ENCODE peak calls at places on chromosomes 11 and 22, in ten cellular contexts. T is activated T-cell treated with anti-CD3 and anti-CD28 coated beads for 1 hour; P is adipocyte; Q is T-cell; Z is NCI-H1092 treated with DMSO at 0.1 percent for 48 hours; L is DMS 273 treated with DMSO at 0.1 percent for 48 hours; H is AML-193; C is activated CD4-positive, CD25-positive, alpha-beta regulatory T cell; S is neural progenitor cell; F is activated naive CD8-positive, alpha-beta T cell treated with anti-CD3 and anti-CD28 coated beads for 36 hours. V is an unnamed sample.

GRCh38 chr11:19244621-19245020 is 3.9 kb upstream of the E2F8 start:
- DNase-seq in Q (no peak), L (no peak), Z (no peak), C (no peak), S (no peak), F (no peak), H (no peak), T (no peak), P (no peak), V (no peak)

GRCh38 chr11:129960216-129961214 is 42.1 kb downstream of the PRDM10 start:
- DNase-seq in P (peak; percentile 59), Q (no peak), Z (no peak), F (peak; percentile 23), C (no peak), L (no peak), T (no peak), H (no peak), S (no peak), V (no peak)

GRCh38 chr11:45253640-45254039 is 32.5 kb downstream of the SYT13 start:
- DNase-seq in Q (no peak), P (no peak), Z (no peak), T (no peak), F (no peak), S (no peak), C (no peak), H (no peak), L (no peak), V (no peak)

GRCh38 chr11:134995746-134996145 is 583.7 kb upstream of the B3GAT1 start:
- DNase-seq in L (no peak), P (no peak), H (no peak), Z (no peak), T (no peak), F (no peak), C (no peak), Q (no peak), S (peak; percentile 40), V (no peak)

GRCh38 chr11:40166892-40167291 is 1292.6 kb downstream of the LRRC4C start:
- DNase-seq in P (no peak), S (no peak), C (no peak), T (no peak), Z (no peak), Q (no peak), F (no peak), L (no peak), H (no peak), V (no peak)

GRCh38 chr22:38163844-38164577 is 17.6 kb downstream of the PLA2G6 start:
- DNase-seq in P (no peak), L (no peak), F (no peak), T (no peak), Q (no peak), H (no peak), C (no peak), S (no peak), Z (no peak), V (no peak)

GRCh38 chr11:125351045-125351867 is 144.8 kb downstream of the FEZ1 start:
- DNase-seq in Q (no peak), F (no peak), H (no peak), C (no peak), S (no peak), T (no peak), P (no peak), Z (no peak), L (no peak), V (no peak)

GRCh38 chr11:68962527-68963250 is 18.1 kb downstream of the MRGPRD start:
- DNase-seq in P (no peak), H (no peak), Q (peak; percentile 23), T (no peak), L (no peak), Z (no peak), S (no peak), C (no peak), F (no peak), V (peak; percentile 44)

GRCh38 chr22:49574205-49574604 is 253.5 kb downstream of the BRD1 start:
- DNase-seq in S (no peak), Q (no peak), L (no peak), P (no peak), F (no peak), Z (no peak), C (no peak), H (no peak), T (no peak), V (no peak)

GRCh38 chr22:44878483-44879300 is 126.3 kb downstream of the ARHGAP8 start:
- DNase-seq in T (no peak), Z (no peak), S (no peak), F (no peak), C (no peak), L (no peak), H (no peak), P (no peak), Q (no peak), V (no peak)

GRCh38 chr11:8356731-8357504 is 93.2 kb upstream of the LMO1 start:
- DNase-seq in H (no peak), S (peak; percentile 67), F (no peak), T (no peak), P (no peak), Q (no peak), Z (no peak), C (no peak), L (peak; percentile 6), V (no peak)

GRCh38 chr22:24969588-24970301 is 17.2 kb downstream of the KIAA1671 start:
- DNase-seq in P (peak; percentile 34), S (no peak), L (no peak), T (no peak), Q (no peak), Z (no peak), H (no peak), C (no peak), F (no peak), V (no peak)

GRCh38 chr22:29394931-29395581 is 6.7 kb upstream of the AP1B1 start:
- DNase-seq in Q (peak; percentile 61), C (peak; percentile 24), F (peak; percentile 61), S (peak; percentile 89), H (peak; percentile 77), P (peak; percentile 91), T (peak; percentile 61), Z (peak; percentile 84), L (peak; percentile 18), V (peak; percentile 47)

GRCh38 chr11:90476442-90477007 is 253.7 kb upstream of the CHORDC1 start:
- DNase-seq in F (no peak), S (peak; percentile 58), Z (peak; percentile 3), L (peak; percentile 4), C (no peak), H (peak; percentile 78), Q (peak; percentile 1), T (no peak), P (no peak), V (no peak)

GRCh38 chr11:70779433-70780245 is 381.3 kb downstream of the CTTN start:
- DNase-seq in S (no peak), Z (no peak), L (no peak), C (no peak), P (no peak), H (no peak), F (no peak), T (no peak), Q (no peak), V (no peak)

GRCh38 chr22:39097098-39098020 is at the start of gene APOBEC3H:
- DNase-seq in Q (no peak), S (no peak), F (peak; percentile 62), H (peak; percentile 15), Z (no peak), P (peak; percentile 6), L (no peak), C (no peak), T (no peak), V (no peak)

GRCh38 chr11:79201637-79202347 is 239.0 kb downstream of the TENM4 start:
- DNase-seq in C (no peak), H (no peak), L (no peak), T (no peak), P (no peak), Q (no peak), Z (no peak), S (no peak), F (no peak), V (no peak)

GRCh38 chr11:116472661-116473060 is 300.1 kb downstream of the BUD13 start:
- DNase-seq in P (no peak), C (no peak), L (no peak), Q (no peak), T (no peak), F (no peak), S (no peak), Z (no peak), H (no peak), V (no peak)

GRCh38 chr22:17969732-17970131 is 54.6 kb downstream of the MICAL3 start:
- DNase-seq in C (no peak), Q (no peak), F (no peak), S (no peak), Z (no peak), L (no peak), T (no peak), P (peak; percentile 90), H (no peak), V (no peak)

GRCh38 chr22:46660604-46661201 is 40.5 kb downstream of the GRAMD4 start:
- DNase-seq in L (peak; percentile 93), H (no peak), Q (no peak), S (no peak), P (no peak), C (no peak), Z (peak; percentile 26), T (no peak), F (no peak), V (peak; percentile 27)

GRCh38 chr11:89163686-89164085 is 14.0 kb upstream of the TYR start:
- DNase-seq in C (no peak), F (no peak), P (no peak), Q (no peak), S (no peak), Z (no peak), H (no peak), L (no peak), T (no peak), V (no peak)

GRCh38 chr11:128726464-128727139 is 32.7 kb downstream of the FLI1 start:
- DNase-seq in L (no peak), H (peak; percentile 86), Z (no peak), C (no peak), P (no peak), T (peak; percentile 45), S (no peak), F (no peak), Q (peak; percentile 55), V (peak; percentile 40)

GRCh38 chr11:126467471-126467870 is 112.0 kb downstream of the ST3GAL4 start:
- DNase-seq in Q (no peak), L (no peak), S (no peak), C (no peak), H (no peak), Z (no peak), F (no peak), P (no peak), T (no peak), V (no peak)

GRCh38 chr22:43643362-43643761 is 168.7 kb downstream of the EFCAB6 start:
- DNase-seq in H (no peak), T (no peak), C (no peak), Z (peak; percentile 0), S (no peak), P (no peak), F (no peak), L (no peak), Q (no peak), V (no peak)

GRCh38 chr11:109033627-109034340 is 368.9 kb downstream of the DDX10 start:
- DNase-seq in Z (no peak), T (no peak), C (no peak), L (no peak), Q (no peak), S (no peak), F (no peak), H (no peak), P (peak; percentile 62), V (no peak)

V was measured in activated effector memory CD4-positive, alpha-beta T cell treated with Interleukin-2 at 50 U/mL for 16 hours.